ENCODE peak calls at places on chromosome 2, in four cellular contexts. I is SK-MEL-5, H is endodermal cell, M is HT1080. V is an unnamed sample.

GRCh38 chr2:24489465-24489864 is 1.6 kb upstream of the NCOA1 start:
- DNase-seq in I (no peak), M (no peak), H (peak; percentile 52), V (no peak)

GRCh38 chr2:234564719-234565118 is 67.8 kb upstream of the ARL4C start:
- DNase-seq in H (no peak), I (peak; percentile 37), M (no peak), V (peak; percentile 47)

GRCh38 chr2:219706823-219707281 is 79.4 kb downstream of the SLC4A3 start:
- DNase-seq in H (no peak), M (peak; percentile 82), I (peak; percentile 24), V (no peak)

GRCh38 chr2:127586136-127586535 is 50.7 kb downstream of the MYO7B start:
- DNase-seq in H (peak; percentile 22), M (no peak), I (no peak), V (no peak)

GRCh38 chr2:242040681-242041080 is 171.2 kb downstream of the RTP5 start:
- DNase-seq in M (no peak), I (no peak), H (no peak), V (no peak)

GRCh38 chr2:24049485-24050021 is at the start of gene FKBP1B:
- DNase-seq in H (peak; percentile 94), I (peak; percentile 77), M (peak; percentile 49), V (peak; percentile 9)

GRCh38 chr2:176192351-176192750 is 3.9 kb downstream of the HOXD1 start:
- DNase-seq in I (no peak), M (no peak), H (peak; percentile 63), V (no peak)

GRCh38 chr2:119486886-119487285 is 37.4 kb downstream of the SCTR start:
- DNase-seq in I (no peak), H (no peak), M (no peak), V (no peak)

GRCh38 chr2:237459741-237460174 is 27.3 kb upstream of the MLPH start:
- DNase-seq in I (no peak), H (no peak), M (peak; percentile 94), V (no peak)

GRCh38 chr2:176814740-176815367 is 397.7 kb upstream of the HNRNPA3 start:
- DNase-seq in I (peak; percentile 43), M (no peak), H (no peak), V (peak; percentile 30)

GRCh38 chr2:160228141-160228963 is 28.3 kb upstream of the ITGB6 start:
- DNase-seq in I (no peak), H (no peak), M (peak; percentile 83), V (no peak)

GRCh38 chr2:15275341-15275740 is 285.8 kb downstream of the NBAS start:
- DNase-seq in I (no peak), M (no peak), H (no peak), V (no peak)

GRCh38 chr2:223093436-223093839 is 41.4 kb downstream of the KCNE4 start:
- DNase-seq in M (peak; percentile 74), H (peak; percentile 54), I (peak; percentile 45), V (peak; percentile 12)

GRCh38 chr2:39121523-39122063 is 742 bp upstream of the SOS1 start:
- DNase-seq in I (peak; percentile 27), M (peak; percentile 9), H (no peak), V (peak; percentile 68)

GRCh38 chr2:46555646-46556205 is 76.4 kb downstream of the TMEM247 start:
- DNase-seq in I (no peak), M (no peak), H (no peak), V (no peak)

GRCh38 chr2:151162185-151162584 is 99.5 kb downstream of the RBM43 start:
- DNase-seq in M (peak; percentile 29), I (peak; percentile 37), H (no peak), V (no peak)

GRCh38 chr2:24613154-24613814 is 122.2 kb downstream of the NCOA1 start:
- DNase-seq in I (peak; percentile 87), H (peak; percentile 82), M (peak; percentile 40), V (peak; percentile 13)

GRCh38 chr2:65553504-65554074 is 121.2 kb upstream of the SPRED2 start:
- DNase-seq in H (no peak), I (no peak), M (no peak), V (no peak)

GRCh38 chr2:8538531-8538930 is 143.3 kb upstream of the ID2 start:
- DNase-seq in I (no peak), H (peak; percentile 12), M (no peak), V (no peak)

GRCh38 chr2:3269425-3270094 is 108.1 kb downstream of the EIPR1 start:
- DNase-seq in M (no peak), I (no peak), H (no peak), V (no peak)

V was measured in NCI-H1092 treated with DMSO at 0.1 percent for 48 hours.